ENCODE peak calls at places on chromosomes 12 and 14, in four cellular contexts. N, Z, C and F are unnamed samples.

GRCh38 chr14:32980887-32981501 is 42.3 kb downstream of the NPAS3 start:
- DNase-seq in N (peak; percentile 85), Z (no peak), C (no peak), F (no peak)

GRCh38 chr12:2118061-2118460 is 65.3 kb downstream of the CACNA1C start:
- DNase-seq in N (no peak), Z (no peak), C (no peak), F (no peak)

GRCh38 chr12:121983546-121984205 is 38.0 kb upstream of the BCL7A start:
- DNase-seq in N (no peak), Z (no peak), C (no peak), F (no peak)

GRCh38 chr14:24817638-24818053 is 183.7 kb upstream of the GZMB start:
- DNase-seq in N (peak; percentile 11), Z (peak; percentile 25), C (no peak), F (peak; percentile 23)

GRCh38 chr12:109738209-109738608 is 24.6 kb downstream of the FAM222A start:
- DNase-seq in N (no peak), Z (no peak), C (no peak), F (no peak)

GRCh38 chr14:26984318-26985177 is 386.7 kb upstream of the NOVA1 start:
- DNase-seq in N (peak; percentile 75), Z (peak; percentile 43), C (peak; percentile 54), F (peak; percentile 2)

GRCh38 chr12:57165741-57166140 is 18.3 kb upstream of the LRP1-AS start:
- DNase-seq in N (no peak), Z (peak; percentile 68), C (no peak), F (no peak)

GRCh38 chr14:54642121-54642520 is 75.2 kb downstream of the SAMD4A start:
- DNase-seq in N (no peak), Z (no peak), C (no peak), F (no peak)

GRCh38 chr12:107079172-107080011 is 14.0 kb downstream of the CRY1 start:
- DNase-seq in N (no peak), Z (peak; percentile 20), C (no peak), F (peak; percentile 10)

GRCh38 chr14:75088566-75089373 is 19.3 kb downstream of the ZC2HC1C start:
- DNase-seq in N (peak; percentile 29), Z (peak; percentile 72), C (peak; percentile 46), F (peak; percentile 39)

GRCh38 chr12:51886021-51886710 is 1.7 kb upstream of the ANKRD33 start:
- DNase-seq in N (no peak), Z (peak; percentile 96), C (no peak), F (peak; percentile 95)

GRCh38 chr12:21774358-21775129 is at the start of gene KCNJ8:
- DNase-seq in N (no peak), Z (peak; percentile 52), C (no peak), F (peak; percentile 53)

GRCh38 chr12:62625238-62625637 is 158.6 kb downstream of the MON2 start:
- DNase-seq in N (no peak), Z (peak; percentile 22), C (no peak), F (no peak)

GRCh38 chr12:52207106-52207505 is 15.3 kb upstream of the KRT80 start:
- DNase-seq in N (no peak), Z (no peak), C (no peak), F (no peak)

GRCh38 chr14:100147181-100147631 is 12.2 kb downstream of the DEGS2 start:
- DNase-seq in N (no peak), Z (no peak), C (no peak), F (no peak)

GRCh38 chr14:29235991-29236390 is 469.4 kb downstream of the FOXG1 start:
- DNase-seq in N (no peak), Z (no peak), C (no peak), F (no peak)

GRCh38 chr14:32190713-32191112 is 11.1 kb upstream of the RNU6-7 start:
- DNase-seq in N (no peak), Z (no peak), C (no peak), F (no peak)

GRCh38 chr12:58414398-58414871 is 473.1 kb downstream of the ATP23 start:
- DNase-seq in N (no peak), Z (no peak), C (no peak), F (peak; percentile 9)

GRCh38 chr14:53214384-53214783 is 61.3 kb upstream of the DDHD1 start:
- DNase-seq in N (no peak), Z (no peak), C (no peak), F (no peak)

GRCh38 chr12:111925171-111925570 is 83.1 kb downstream of the MAPKAPK5 start:
- DNase-seq in N (no peak), Z (no peak), C (no peak), F (no peak)

GRCh38 chr12:4148418-4149056 is 125.0 kb upstream of the CCND2 start:
- DNase-seq in N (no peak), Z (no peak), C (no peak), F (no peak)

GRCh38 chr14:54715244-54715643 is 148.3 kb downstream of the SAMD4A start:
- DNase-seq in N (no peak), Z (no peak), C (no peak), F (no peak)

GRCh38 chr14:99687284-99688209 is 3.4 kb downstream of the CYP46A1 start:
- DNase-seq in N (no peak), Z (no peak), C (peak; percentile 30), F (no peak)

GRCh38 chr12:28130625-28131598 is 59.3 kb upstream of the CCDC91 start:
- DNase-seq in N (no peak), Z (peak; percentile 43), C (no peak), F (peak; percentile 44)

GRCh38 chr12:30822385-30823139 is 67.8 kb upstream of the CAPRIN2 start:
- DNase-seq in N (peak; percentile 33), Z (peak; percentile 85), C (no peak), F (peak; percentile 79)

GRCh38 chr12:67811437-67812361 is 163.2 kb downstream of the DYRK2 start:
- DNase-seq in N (no peak), Z (peak; percentile 29), C (no peak), F (peak; percentile 14)

GRCh38 chr14:75025082-75025481 is 22.4 kb downstream of the EIF2B2 start:
- DNase-seq in N (no peak), Z (no peak), C (no peak), F (no peak)

GRCh38 chr12:52515927-52516831 is 4.0 kb downstream of the KRT5 start:
- DNase-seq in N (no peak), Z (peak; percentile 32), C (no peak), F (no peak)

GRCh38 chr12:63036216-63036973 is 101.4 kb upstream of the PPM1H start:
- DNase-seq in N (peak; percentile 9), Z (no peak), C (no peak), F (no peak)

GRCh38 chr12:101789171-101789570 is 41.6 kb downstream of the GNPTAB start:
- DNase-seq in N (no peak), Z (no peak), C (no peak), F (no peak)

GRCh38 chr14:100546051-100546443 is 41.2 kb downstream of the BEGAIN start:
- DNase-seq in N (no peak), Z (peak; percentile 66), C (no peak), F (peak; percentile 84)

GRCh38 chr12:94557896-94558295 is 92.5 kb downstream of the TMCC3 start:
- DNase-seq in N (no peak), Z (no peak), C (no peak), F (no peak)